ENCODE peak calls at places on chromosomes 1 and 21, in five cellular contexts. One of them, this sample, is unnamed.

GRCh38 chr1:93324486-93325464 is 20.9 kb upstream of the DR1 start:
- DNase-seq in bronchial epithelial cell: peak
- DNase-seq in PC-3: peak
- DNase-seq in endothelial cell: no peak
- DNase-seq in RWPE2: no peak
- DNase-seq in this sample: peak

GRCh38 chr1:10612446-10613160 is 137.9 kb downstream of the PEX14 start:
- DNase-seq in bronchial epithelial cell: no peak
- DNase-seq in endothelial cell: no peak
- DNase-seq in RWPE2: no peak
- DNase-seq in PC-3: no peak
- DNase-seq in this sample: no peak

GRCh38 chr1:70194601-70195000 is 10.8 kb downstream of the LRRC40 start:
- DNase-seq in RWPE2: no peak
- DNase-seq in endothelial cell: no peak
- DNase-seq in bronchial epithelial cell: no peak
- DNase-seq in PC-3: no peak
- DNase-seq in this sample: no peak

GRCh38 chr1:40984066-40984465 is 4.6 kb downstream of the CTPS1 start:
- DNase-seq in bronchial epithelial cell: peak
- DNase-seq in RWPE2: no peak
- DNase-seq in PC-3: peak
- DNase-seq in endothelial cell: no peak
- DNase-seq in this sample: no peak

GRCh38 chr1:163758977-163759670 is 437.4 kb downstream of the NUF2 start:
- DNase-seq in endothelial cell: no peak
- DNase-seq in RWPE2: no peak
- DNase-seq in PC-3: no peak
- DNase-seq in bronchial epithelial cell: no peak
- DNase-seq in this sample: no peak

GRCh38 chr1:106756752-106757151 is 299.7 kb upstream of the PRMT6 start:
- DNase-seq in PC-3: no peak
- DNase-seq in RWPE2: no peak
- DNase-seq in bronchial epithelial cell: no peak
- DNase-seq in endothelial cell: no peak
- DNase-seq in this sample: no peak

GRCh38 chr1:225809842-225810578 is at the start of gene EPHX1:
- DNase-seq in PC-3: peak
- DNase-seq in endothelial cell: peak
- DNase-seq in bronchial epithelial cell: peak
- DNase-seq in RWPE2: peak
- DNase-seq in this sample: peak

GRCh38 chr1:236705771-236706565 is 19.7 kb downstream of the ACTN2 start:
- DNase-seq in PC-3: no peak
- DNase-seq in bronchial epithelial cell: no peak
- DNase-seq in endothelial cell: no peak
- DNase-seq in RWPE2: no peak
- DNase-seq in this sample: no peak

GRCh38 chr1:31509124-31510072 is 66.9 kb upstream of the TINAGL1 start:
- DNase-seq in bronchial epithelial cell: no peak
- DNase-seq in endothelial cell: no peak
- DNase-seq in PC-3: no peak
- DNase-seq in RWPE2: no peak
- DNase-seq in this sample: no peak

GRCh38 chr1:29482064-29482463 is 245.7 kb downstream of the PTPRU start:
- DNase-seq in bronchial epithelial cell: no peak
- DNase-seq in PC-3: no peak
- DNase-seq in endothelial cell: no peak
- DNase-seq in RWPE2: no peak
- DNase-seq in this sample: no peak

GRCh38 chr21:28193189-28193588 is 799.5 kb downstream of the LTN1 start:
- DNase-seq in PC-3: peak
- DNase-seq in RWPE2: no peak
- DNase-seq in bronchial epithelial cell: peak
- DNase-seq in endothelial cell: no peak
- DNase-seq in this sample: peak

DNA sequence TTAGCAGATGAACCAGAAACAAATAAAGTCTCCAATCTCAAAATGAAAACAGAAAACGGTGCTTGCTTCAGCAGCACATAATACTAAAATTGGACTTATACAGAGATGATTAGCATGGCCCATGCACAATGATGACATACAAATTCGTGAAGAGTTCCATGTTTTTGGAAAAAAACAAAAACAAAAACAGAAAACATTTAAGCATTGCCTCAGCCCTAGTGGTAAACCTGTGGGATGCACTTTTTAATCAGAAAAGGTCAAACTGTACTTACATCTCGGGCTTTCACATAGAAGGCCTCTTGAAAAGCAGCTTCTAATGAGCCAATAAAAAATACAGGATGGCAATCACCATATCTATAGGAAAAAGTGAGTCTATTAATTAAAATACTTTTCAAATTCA is 159.1 kb upstream of the DMRTA2 start:
- DNase-seq in endothelial cell: no peak
- DNase-seq in bronchial epithelial cell: no peak
- DNase-seq in PC-3: no peak
- DNase-seq in RWPE2: no peak
- DNase-seq in this sample: no peak
- TF ChIP-seq CTCF in endothelial cell: peak
- TF ChIP-seq CTCF in bronchial epithelial cell: no peak
- TF ChIP-seq CTCF in PC-3: no peak
- TF ChIP-seq CTCF in RWPE2: no peak
- TF ChIP-seq CTCF in this sample: no peak

GRCh38 chr1:116879478-116880133 is 30.1 kb upstream of the PTGFRN start:
- DNase-seq in bronchial epithelial cell: no peak
- DNase-seq in PC-3: no peak
- DNase-seq in endothelial cell: peak
- DNase-seq in RWPE2: no peak
- DNase-seq in this sample: no peak

GRCh38 chr1:116882866-116883265 is 26.9 kb upstream of the PTGFRN start:
- DNase-seq in RWPE2: no peak
- DNase-seq in endothelial cell: no peak
- DNase-seq in bronchial epithelial cell: no peak
- DNase-seq in PC-3: no peak
- DNase-seq in this sample: no peak

GRCh38 chr1:116878804-116879477 is 30.8 kb upstream of the PTGFRN start:
- DNase-seq in bronchial epithelial cell: peak
- DNase-seq in PC-3: peak
- DNase-seq in RWPE2: peak
- DNase-seq in endothelial cell: peak
- DNase-seq in this sample: peak

GRCh38 chr1:116880952-116881351 is 28.8 kb upstream of the PTGFRN start:
- DNase-seq in RWPE2: no peak
- DNase-seq in bronchial epithelial cell: no peak
- DNase-seq in PC-3: no peak
- DNase-seq in endothelial cell: no peak
- DNase-seq in this sample: no peak

GRCh38 chr1:116881879-116882520 is 27.7 kb upstream of the PTGFRN start:
- DNase-seq in PC-3: peak
- DNase-seq in bronchial epithelial cell: peak
- DNase-seq in RWPE2: no peak
- DNase-seq in endothelial cell: peak
- DNase-seq in this sample: peak
- TF ChIP-seq CTCF in PC-3: peak
- TF ChIP-seq CTCF in bronchial epithelial cell: peak
- TF ChIP-seq CTCF in RWPE2: peak
- TF ChIP-seq CTCF in endothelial cell: no peak
- TF ChIP-seq CTCF in this sample: peak

GRCh38 chr1:208043690-208044089 is 132.8 kb upstream of the CD34 start:
- DNase-seq in RWPE2: no peak
- DNase-seq in endothelial cell: no peak
- DNase-seq in PC-3: no peak
- DNase-seq in bronchial epithelial cell: no peak
- DNase-seq in this sample: no peak
- TF ChIP-seq CTCF in RWPE2: no peak
- TF ChIP-seq CTCF in endothelial cell: no peak
- TF ChIP-seq CTCF in PC-3: no peak
- TF ChIP-seq CTCF in bronchial epithelial cell: no peak
- TF ChIP-seq CTCF in this sample: no peak

DNA sequence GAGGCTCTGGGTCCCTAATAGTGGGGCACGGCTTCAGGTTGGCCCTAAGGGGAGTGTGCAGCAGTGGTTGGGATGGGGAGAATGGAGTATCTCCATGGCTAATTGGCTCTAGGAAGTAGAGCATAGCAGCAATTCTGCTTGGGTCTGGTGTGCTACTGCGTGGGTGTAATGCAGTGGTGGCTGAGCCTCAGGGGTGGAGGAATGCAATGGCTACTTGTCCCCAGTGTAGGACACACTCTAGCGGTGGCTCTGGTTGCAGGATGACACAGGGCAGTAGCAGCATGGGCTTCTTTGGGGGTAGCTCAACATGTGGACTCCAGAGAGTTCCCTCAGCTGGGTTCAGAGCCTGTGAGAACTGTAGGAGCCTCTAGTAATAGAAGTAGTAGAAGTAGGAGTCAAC is 91.2 kb upstream of the FAM78B start:
- DNase-seq in PC-3: no peak
- DNase-seq in endothelial cell: no peak
- DNase-seq in RWPE2: no peak
- DNase-seq in bronchial epithelial cell: no peak
- DNase-seq in this sample: no peak
- TF ChIP-seq CTCF in PC-3: no peak
- TF ChIP-seq CTCF in endothelial cell: no peak
- TF ChIP-seq CTCF in RWPE2: no peak
- TF ChIP-seq CTCF in bronchial epithelial cell: no peak
- TF ChIP-seq CTCF in this sample: no peak

GRCh38 chr1:20964540-20965484 is 177.7 kb upstream of the HP1BP3 start:
- DNase-seq in RWPE2: no peak
- DNase-seq in endothelial cell: no peak
- DNase-seq in PC-3: peak
- DNase-seq in bronchial epithelial cell: no peak
- DNase-seq in this sample: no peak
- TF ChIP-seq CTCF in RWPE2: no peak
- TF ChIP-seq CTCF in endothelial cell: no peak
- TF ChIP-seq CTCF in PC-3: peak
- TF ChIP-seq CTCF in bronchial epithelial cell: no peak
- TF ChIP-seq CTCF in this sample: no peak

DNA sequence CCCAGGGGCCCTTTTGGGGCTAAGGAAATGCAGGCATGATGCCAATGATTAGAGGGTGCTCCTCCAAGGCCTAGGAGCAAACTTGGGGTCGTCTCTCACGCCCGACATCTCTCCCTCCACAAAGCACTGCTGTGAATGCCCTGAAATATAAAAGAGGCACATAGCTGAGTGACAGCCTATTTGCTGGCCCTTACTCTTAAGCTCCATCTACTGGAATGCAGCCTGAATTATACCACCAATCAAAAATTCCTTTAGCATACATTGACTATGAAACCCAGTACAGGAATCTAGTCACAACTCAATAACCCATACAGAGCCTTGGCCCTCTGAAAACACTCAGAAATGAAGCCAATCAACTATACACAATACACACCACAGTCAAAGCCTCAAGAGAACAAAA is 105.5 kb downstream of the LRIG2 start:
- DNase-seq in endothelial cell: no peak
- DNase-seq in bronchial epithelial cell: no peak
- DNase-seq in RWPE2: no peak
- DNase-seq in PC-3: peak
- DNase-seq in this sample: no peak
- TF ChIP-seq CTCF in endothelial cell: no peak
- TF ChIP-seq CTCF in bronchial epithelial cell: peak
- TF ChIP-seq CTCF in RWPE2: peak
- TF ChIP-seq CTCF in PC-3: no peak
- TF ChIP-seq CTCF in this sample: no peak